ENCODE peak calls at places on chromosomes 3 and 15, in seven cellular contexts. One of them, this sample, is unnamed.
A peak's percentile ranks its signal among the peaks of the same experiment; 100 is the strongest.

GRCh38 chr3:72383896-72384295 is 464.3 kb downstream of the SHQ1 start:
- DNase-seq in hepatic stellate cell: no peak
- DNase-seq in type B pancreatic cell: no peak
- DNase-seq in NCI-H2107: no peak
- DNase-seq in T-helper 9 cell: no peak
- DNase-seq in activated CD8-positive, alpha-beta memory T cell treated with anti-CD3 and anti-CD28 coated beads for 48 hours: no peak
- DNase-seq in GM23338: no peak
- DNase-seq in this sample: no peak

GRCh38 chr3:54783611-54784010 is 144.2 kb downstream of the LRTM1 start:
- DNase-seq in T-helper 9 cell: no peak
- DNase-seq in GM23338: no peak
- DNase-seq in NCI-H2107: no peak
- DNase-seq in hepatic stellate cell: no peak
- DNase-seq in type B pancreatic cell: no peak
- DNase-seq in activated CD8-positive, alpha-beta memory T cell treated with anti-CD3 and anti-CD28 coated beads for 48 hours: no peak
- DNase-seq in this sample: no peak

GRCh38 chr3:180646187-180646790 is 33.0 kb downstream of the CCDC39 start:
- DNase-seq in hepatic stellate cell: no peak
- DNase-seq in GM23338: peak; percentile 39
- DNase-seq in activated CD8-positive, alpha-beta memory T cell treated with anti-CD3 and anti-CD28 coated beads for 48 hours: no peak
- DNase-seq in NCI-H2107: no peak
- DNase-seq in T-helper 9 cell: no peak
- DNase-seq in type B pancreatic cell: no peak
- DNase-seq in this sample: no peak

GRCh38 chr3:154799801-154800200 is 280.3 kb upstream of the MME start:
- DNase-seq in T-helper 9 cell: no peak
- DNase-seq in hepatic stellate cell: no peak
- DNase-seq in NCI-H2107: no peak
- DNase-seq in activated CD8-positive, alpha-beta memory T cell treated with anti-CD3 and anti-CD28 coated beads for 48 hours: no peak
- DNase-seq in type B pancreatic cell: no peak
- DNase-seq in GM23338: no peak
- DNase-seq in this sample: no peak

GRCh38 chr15:47987908-47988532 is 132.8 kb upstream of the SLC24A5 start:
- DNase-seq in GM23338: peak; percentile 82
- DNase-seq in T-helper 9 cell: no peak
- DNase-seq in type B pancreatic cell: no peak
- DNase-seq in hepatic stellate cell: peak; percentile 22
- DNase-seq in NCI-H2107: no peak
- DNase-seq in activated CD8-positive, alpha-beta memory T cell treated with anti-CD3 and anti-CD28 coated beads for 48 hours: no peak
- DNase-seq in this sample: peak; percentile 72

GRCh38 chr3:9916346-9916733 is 558 bp upstream of the IL17RC start:
- DNase-seq in hepatic stellate cell: peak; percentile 77
- DNase-seq in type B pancreatic cell: no peak
- DNase-seq in GM23338: peak; percentile 24
- DNase-seq in T-helper 9 cell: no peak
- DNase-seq in NCI-H2107: no peak
- DNase-seq in activated CD8-positive, alpha-beta memory T cell treated with anti-CD3 and anti-CD28 coated beads for 48 hours: no peak
- DNase-seq in this sample: no peak

GRCh38 chr3:68207327-68207726 is 552.9 kb upstream of the SUCLG2 start:
- DNase-seq in GM23338: no peak
- DNase-seq in NCI-H2107: no peak
- DNase-seq in activated CD8-positive, alpha-beta memory T cell treated with anti-CD3 and anti-CD28 coated beads for 48 hours: no peak
- DNase-seq in T-helper 9 cell: no peak
- DNase-seq in type B pancreatic cell: no peak
- DNase-seq in hepatic stellate cell: no peak
- DNase-seq in this sample: no peak

GRCh38 chr3:115272036-115272824 is 125.1 kb upstream of the ZBTB20 start:
- DNase-seq in type B pancreatic cell: no peak
- DNase-seq in T-helper 9 cell: no peak
- DNase-seq in NCI-H2107: no peak
- DNase-seq in GM23338: peak; percentile 41
- DNase-seq in activated CD8-positive, alpha-beta memory T cell treated with anti-CD3 and anti-CD28 coated beads for 48 hours: no peak
- DNase-seq in hepatic stellate cell: no peak
- DNase-seq in this sample: peak; percentile 36

GRCh38 chr15:80823120-80823519 is 44.0 kb downstream of the CEMIP start:
- DNase-seq in NCI-H2107: no peak
- DNase-seq in activated CD8-positive, alpha-beta memory T cell treated with anti-CD3 and anti-CD28 coated beads for 48 hours: no peak
- DNase-seq in T-helper 9 cell: no peak
- DNase-seq in hepatic stellate cell: no peak
- DNase-seq in GM23338: no peak
- DNase-seq in type B pancreatic cell: no peak
- DNase-seq in this sample: no peak

GRCh38 chr15:42800731-42801474 is 64.0 kb upstream of the CDAN1 start:
- DNase-seq in type B pancreatic cell: no peak
- DNase-seq in NCI-H2107: no peak
- DNase-seq in activated CD8-positive, alpha-beta memory T cell treated with anti-CD3 and anti-CD28 coated beads for 48 hours: no peak
- DNase-seq in T-helper 9 cell: no peak
- DNase-seq in hepatic stellate cell: no peak
- DNase-seq in GM23338: peak; percentile 65
- DNase-seq in this sample: no peak

GRCh38 chr15:85691350-85692240 is 103.1 kb downstream of the KLHL25 start:
- DNase-seq in GM23338: no peak
- DNase-seq in T-helper 9 cell: no peak
- DNase-seq in hepatic stellate cell: no peak
- DNase-seq in NCI-H2107: no peak
- DNase-seq in type B pancreatic cell: no peak
- DNase-seq in activated CD8-positive, alpha-beta memory T cell treated with anti-CD3 and anti-CD28 coated beads for 48 hours: no peak
- DNase-seq in this sample: no peak

GRCh38 chr3:164465172-164465571 is 613.1 kb downstream of the SI start:
- DNase-seq in NCI-H2107: no peak
- DNase-seq in GM23338: no peak
- DNase-seq in T-helper 9 cell: no peak
- DNase-seq in activated CD8-positive, alpha-beta memory T cell treated with anti-CD3 and anti-CD28 coated beads for 48 hours: no peak
- DNase-seq in type B pancreatic cell: no peak
- DNase-seq in hepatic stellate cell: no peak
- DNase-seq in this sample: no peak

GRCh38 chr15:93428135-93428534 is 339.1 kb upstream of the RGMA start:
- DNase-seq in T-helper 9 cell: no peak
- DNase-seq in type B pancreatic cell: no peak
- DNase-seq in NCI-H2107: no peak
- DNase-seq in GM23338: no peak
- DNase-seq in activated CD8-positive, alpha-beta memory T cell treated with anti-CD3 and anti-CD28 coated beads for 48 hours: no peak
- DNase-seq in hepatic stellate cell: no peak
- DNase-seq in this sample: no peak

GRCh38 chr15:67843571-67844387 is 3.9 kb upstream of the RNU6-1 start:
- DNase-seq in T-helper 9 cell: no peak
- DNase-seq in type B pancreatic cell: no peak
- DNase-seq in GM23338: no peak
- DNase-seq in NCI-H2107: no peak
- DNase-seq in activated CD8-positive, alpha-beta memory T cell treated with anti-CD3 and anti-CD28 coated beads for 48 hours: no peak
- DNase-seq in hepatic stellate cell: peak; percentile 46
- DNase-seq in this sample: no peak

GRCh38 chr15:55884223-55884622 is 109.2 kb downstream of the NEDD4 start:
- DNase-seq in T-helper 9 cell: no peak
- DNase-seq in NCI-H2107: no peak
- DNase-seq in GM23338: no peak
- DNase-seq in hepatic stellate cell: no peak
- DNase-seq in activated CD8-positive, alpha-beta memory T cell treated with anti-CD3 and anti-CD28 coated beads for 48 hours: no peak
- DNase-seq in type B pancreatic cell: no peak
- DNase-seq in this sample: no peak

GRCh38 chr3:33060609-33061337 is 36.2 kb downstream of the GLB1 start:
- DNase-seq in NCI-H2107: no peak
- DNase-seq in GM23338: no peak
- DNase-seq in activated CD8-positive, alpha-beta memory T cell treated with anti-CD3 and anti-CD28 coated beads for 48 hours: no peak
- DNase-seq in T-helper 9 cell: peak; percentile 45
- DNase-seq in hepatic stellate cell: no peak
- DNase-seq in type B pancreatic cell: no peak
- DNase-seq in this sample: no peak

GRCh38 chr15:69631005-69631404 is 178.4 kb downstream of the RPLP1 start:
- DNase-seq in type B pancreatic cell: no peak
- DNase-seq in T-helper 9 cell: no peak
- DNase-seq in GM23338: no peak
- DNase-seq in NCI-H2107: no peak
- DNase-seq in hepatic stellate cell: no peak
- DNase-seq in activated CD8-positive, alpha-beta memory T cell treated with anti-CD3 and anti-CD28 coated beads for 48 hours: no peak
- DNase-seq in this sample: no peak

GRCh38 chr3:59424268-59425010 is 374.6 kb upstream of the CFAP20DC start:
- DNase-seq in GM23338: no peak
- DNase-seq in T-helper 9 cell: no peak
- DNase-seq in type B pancreatic cell: no peak
- DNase-seq in activated CD8-positive, alpha-beta memory T cell treated with anti-CD3 and anti-CD28 coated beads for 48 hours: no peak
- DNase-seq in hepatic stellate cell: peak; percentile 63
- DNase-seq in NCI-H2107: no peak
- DNase-seq in this sample: peak; percentile 68

GRCh38 chr15:75153565-75154248 is 48.0 kb upstream of the C15orf39 start:
- DNase-seq in activated CD8-positive, alpha-beta memory T cell treated with anti-CD3 and anti-CD28 coated beads for 48 hours: no peak
- DNase-seq in NCI-H2107: no peak
- DNase-seq in T-helper 9 cell: no peak
- DNase-seq in type B pancreatic cell: no peak
- DNase-seq in hepatic stellate cell: no peak
- DNase-seq in GM23338: no peak
- DNase-seq in this sample: no peak

GRCh38 chr15:79897701-79898113 is 893 bp upstream of the MTHFS start:
- DNase-seq in activated CD8-positive, alpha-beta memory T cell treated with anti-CD3 and anti-CD28 coated beads for 48 hours: no peak
- DNase-seq in GM23338: peak; percentile 3
- DNase-seq in NCI-H2107: no peak
- DNase-seq in type B pancreatic cell: no peak
- DNase-seq in T-helper 9 cell: no peak
- DNase-seq in hepatic stellate cell: no peak
- DNase-seq in this sample: no peak

GRCh38 chr3:128906031-128906803 is 26.8 kb downstream of the ACAD9 start:
- DNase-seq in activated CD8-positive, alpha-beta memory T cell treated with anti-CD3 and anti-CD28 coated beads for 48 hours: no peak
- DNase-seq in type B pancreatic cell: no peak
- DNase-seq in NCI-H2107: no peak
- DNase-seq in GM23338: no peak
- DNase-seq in T-helper 9 cell: no peak
- DNase-seq in hepatic stellate cell: no peak
- DNase-seq in this sample: no peak